ENCODE peak calls at places on chromosomes 16 and 17, in four cellular contexts. V is GM13977, G is right lobe of liver, W is colonic mucosa. Q is an unnamed sample.

GRCh38 chr16:69712277-69712676 is 14.1 kb downstream of the NQO1 start:
- DNase-seq in V (no peak), G (no peak), W (no peak), Q (no peak)

GRCh38 chr16:3143189-3143588 is 8.4 kb downstream of the ZNF213 start:
- DNase-seq in V (no peak), G (peak), W (no peak), Q (no peak)

GRCh38 chr17:29109477-29110371 is 66.8 kb downstream of the PIPOX start:
- DNase-seq in V (no peak), G (no peak), W (no peak), Q (no peak)

GRCh38 chr16:72992142-72992601 is 55.8 kb downstream of the ZFHX3 start:
- DNase-seq in V (no peak), G (peak), W (no peak), Q (no peak)

GRCh38 chr16:46916980-46917379 is 32.8 kb downstream of the GPT2 start:
- DNase-seq in V (no peak), G (no peak), W (no peak), Q (no peak)

GRCh38 chr17:21352221-21352980 is 23.8 kb upstream of the KCNJ12 start:
- DNase-seq in V (no peak), G (no peak), W (no peak), Q (no peak)

GRCh38 chr16:68402748-68403040 is 45.6 kb downstream of the SMPD3 start:
- DNase-seq in V (no peak), G (no peak), W (no peak), Q (no peak)

GRCh38 chr16:70252355-70252988 is 732 bp upstream of the EXOSC6 start:
- DNase-seq in V (no peak), G (no peak), W (no peak), Q (peak)

GRCh38 chr17:48555183-48555615 is 10.3 kb upstream of the HOXB2 start:
- DNase-seq in V (peak), G (no peak), W (no peak), Q (peak)

GRCh38 chr16:86363057-86363490 is 147.3 kb upstream of the FOXF1 start:
- DNase-seq in V (no peak), G (no peak), W (no peak), Q (peak)

GRCh38 chr16:81175325-81175891 is 63.1 kb upstream of the BCO1 start:
- DNase-seq in V (no peak), G (no peak), W (no peak), Q (peak)

GRCh38 chr17:40313660-40314556 is 4.9 kb downstream of the RARA start:
- DNase-seq in V (peak), G (peak), W (no peak), Q (no peak)

GRCh38 chr17:68355093-68355492 is 63.8 kb downstream of the ARSG start:
- DNase-seq in V (no peak), G (no peak), W (no peak), Q (peak)

GRCh38 chr17:49383048-49383447 is 21.0 kb upstream of the ZNF652 start:
- DNase-seq in V (no peak), G (no peak), W (no peak), Q (no peak)

GRCh38 chr17:71409712-71410111 is 711.1 kb upstream of the SOX9 start:
- DNase-seq in V (no peak), G (no peak), W (no peak), Q (peak)

GRCh38 chr16:48441863-48442279 is 56.7 kb upstream of the SIAH1 start:
- DNase-seq in V (no peak), G (no peak), W (no peak), Q (no peak)

GRCh38 chr17:63854709-63855108 is 12.2 kb upstream of the SMARCD2 start:
- DNase-seq in V (no peak), G (no peak), W (no peak), Q (no peak)

GRCh38 chr17:74454197-74455024 is 12.0 kb upstream of the CD300A start:
- DNase-seq in V (peak), G (peak), W (peak), Q (peak)

GRCh38 chr17:29133146-29133713 is 47.0 kb downstream of the MYO18A start:
- DNase-seq in V (no peak), G (no peak), W (no peak), Q (peak)

GRCh38 chr16:22316411-22316811 is 19.2 kb downstream of the POLR3E start:
- DNase-seq in V (no peak), G (peak), W (no peak), Q (no peak)

GRCh38 chr17:40532520-40533253 is 31.3 kb upstream of the TNS4 start:
- DNase-seq in V (no peak), G (peak), W (no peak), Q (no peak)

GRCh38 chr17:59330314-59330942 is 1.0 kb upstream of the YPEL2 start:
- DNase-seq in V (no peak), G (peak), W (peak), Q (no peak)

GRCh38 chr17:3886776-3887175 is 6.1 kb downstream of the CAMKK1 start:
- DNase-seq in V (no peak), G (peak), W (peak), Q (no peak)

GRCh38 chr17:35449371-35449931 is 885 bp upstream of the SLFN13 start:
- DNase-seq in V (peak), G (no peak), W (no peak), Q (peak)

GRCh38 chr17:57106107-57106835 is 21.2 kb downstream of the AKAP1 start:
- DNase-seq in V (no peak), G (no peak), W (no peak), Q (no peak)

GRCh38 chr16:30928390-30928789 is 5.0 kb downstream of the FBXL19 start:
- DNase-seq in V (no peak), G (no peak), W (no peak), Q (no peak)

GRCh38 chr17:50715471-50715870 is 3.9 kb upstream of the LUC7L3 start:
- DNase-seq in V (no peak), G (no peak), W (no peak), Q (no peak)

GRCh38 chr17:15966183-15966878 is 21.4 kb downstream of the ADORA2B start:
- DNase-seq in V (no peak), G (no peak), W (peak), Q (peak)

GRCh38 chr17:67441052-67441738 is 64.1 kb downstream of the PITPNC1 start:
- DNase-seq in V (no peak), G (no peak), W (peak), Q (peak)

GRCh38 chr16:46583036-46583435 is 38.1 kb downstream of the SHCBP1 start:
- DNase-seq in V (no peak), G (no peak), W (no peak), Q (no peak)

GRCh38 chr17:34001246-34001645 is 253.8 kb upstream of the CCL2 start:
- DNase-seq in V (no peak), G (no peak), W (no peak), Q (no peak)

GRCh38 chr17:81685108-81685507 is 1.3 kb downstream of the HGS start:
- DNase-seq in V (no peak), G (no peak), W (no peak), Q (peak)

GRCh38 chr17:350706-351435 is 1.7 kb downstream of the RPH3AL start:
- DNase-seq in V (no peak), G (peak), W (peak), Q (peak)

GRCh38 chr16:50616386-50616785 is 64.7 kb downstream of the SNX20 start:
- DNase-seq in V (no peak), G (no peak), W (no peak), Q (no peak)

GRCh38 chr17:71679832-71680231 is 441.0 kb upstream of the SOX9 start:
- DNase-seq in V (no peak), G (no peak), W (no peak), Q (no peak)

GRCh38 chr17:81924557-81925532 is 2.7 kb downstream of the MAFG start:
- DNase-seq in V (no peak), G (peak), W (no peak), Q (no peak)

GRCh38 chr17:41352597-41353366 is 2.2 kb upstream of the KRT33A start:
- DNase-seq in V (no peak), G (no peak), W (no peak), Q (no peak)

DNA sequence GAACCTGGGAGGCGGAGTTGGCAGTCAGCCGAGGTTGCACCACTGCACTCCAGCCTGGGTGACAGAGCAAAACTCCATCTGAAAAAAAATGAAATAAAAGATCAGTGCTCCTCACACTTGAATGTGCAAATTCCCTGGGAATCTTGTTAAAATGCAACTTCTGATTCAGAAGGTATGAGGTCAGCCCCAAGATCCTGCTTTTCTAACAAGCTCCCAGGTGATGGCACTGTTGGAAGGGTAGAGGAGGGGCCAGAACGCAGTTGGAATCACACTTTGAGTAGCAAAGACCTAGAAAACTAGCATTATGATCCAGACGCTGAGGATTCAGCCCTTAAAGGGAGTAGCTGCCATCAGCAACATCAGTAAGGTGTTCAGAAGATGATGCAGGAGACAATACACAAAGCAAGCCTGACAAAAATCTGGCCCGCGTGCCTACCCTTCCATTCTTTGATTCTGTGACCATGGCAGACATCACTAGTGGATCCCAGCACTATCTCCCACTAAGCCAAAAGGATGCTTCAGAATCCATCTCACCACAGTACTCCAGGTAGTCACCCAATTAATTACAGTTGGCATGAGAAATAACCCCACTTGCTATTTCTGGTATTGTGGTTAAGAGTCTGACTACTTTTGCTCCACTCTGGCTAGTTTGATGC is 33.1 kb upstream of the MEIOC start:
- DNase-seq in V (no peak), G (no peak), W (no peak), Q (no peak)
- TF ChIP-seq CTCF in V (no peak), G (no peak), W (no peak), Q (no peak)

GRCh38 chr17:78346605-78347250 is 13.1 kb downstream of the SOCS3 start:
- DNase-seq in V (no peak), G (no peak), W (no peak), Q (no peak)

GRCh38 chr17:78348055-78348745 is 11.7 kb downstream of the SOCS3 start:
- DNase-seq in V (no peak), G (no peak), W (no peak), Q (no peak)

GRCh38 chr17:78351449-78352006 is 8.3 kb downstream of the SOCS3 start:
- DNase-seq in V (no peak), G (peak), W (peak), Q (peak)

GRCh38 chr17:78347453-78347852 is 12.4 kb downstream of the SOCS3 start:
- DNase-seq in V (no peak), G (no peak), W (no peak), Q (no peak)

DNA sequence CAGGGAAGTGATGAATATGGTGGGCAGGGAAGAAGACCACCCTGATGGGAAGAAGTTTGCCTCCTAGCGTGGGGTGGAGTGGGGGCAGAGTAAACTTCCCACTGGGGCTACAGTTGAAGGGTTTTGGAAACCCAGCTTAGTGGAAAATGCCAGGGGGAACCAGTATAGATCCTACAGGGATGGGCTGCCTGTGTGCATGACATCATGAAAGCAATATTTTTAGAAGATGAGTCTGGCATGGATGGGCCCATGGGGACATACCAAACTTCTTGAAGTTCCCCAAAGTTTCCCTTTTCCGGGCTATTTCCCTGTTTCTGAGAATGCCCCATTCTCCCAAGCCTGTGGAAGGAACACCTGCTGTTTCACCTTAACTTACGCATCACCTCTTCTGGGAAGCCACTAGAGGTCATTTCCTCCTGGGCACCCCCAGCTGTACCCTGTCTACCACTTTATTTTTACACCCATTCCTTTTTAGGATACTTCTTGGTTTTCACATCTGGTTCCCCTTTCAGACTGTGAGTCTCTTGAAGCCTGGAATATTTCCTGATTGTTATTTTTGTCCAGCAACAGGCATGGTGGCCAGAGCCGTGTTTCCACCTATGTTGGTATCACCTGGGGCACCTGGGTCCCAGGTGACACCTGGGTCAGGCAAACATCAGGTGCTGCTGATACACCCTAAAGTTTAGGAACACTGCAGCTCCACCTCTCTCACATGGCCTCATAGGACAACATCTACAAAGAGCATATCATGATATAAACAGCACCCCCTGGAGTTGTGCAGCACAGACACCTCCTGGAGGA is 9.8 kb downstream of the SOCS3 start:
- DNase-seq in V (no peak), G (no peak), W (no peak), Q (no peak)
- TF ChIP-seq CTCF in V (no peak), G (no peak), W (no peak), Q (no peak)

GRCh38 chr17:44922136-44922535 is 6.8 kb upstream of the GFAP start:
- DNase-seq in V (no peak), G (no peak), W (no peak), Q (no peak)

GRCh38 chr17:44919885-44920564 is 4.7 kb upstream of the GFAP start:
- DNase-seq in V (peak), G (peak), W (peak), Q (peak)

GRCh38 chr17:44921122-44921882 is 6.0 kb upstream of the GFAP start:
- DNase-seq in V (no peak), G (peak), W (no peak), Q (no peak)

GRCh38 chr17:44919411-44919810 is 4.1 kb upstream of the GFAP start:
- DNase-seq in V (no peak), G (peak), W (no peak), Q (no peak)

GRCh38 chr17:44920565-44920940 is 5.3 kb upstream of the GFAP start:
- DNase-seq in V (no peak), G (peak), W (no peak), Q (no peak)
- TF ChIP-seq CTCF in V (no peak), G (no peak), W (no peak), Q (no peak)

DNA sequence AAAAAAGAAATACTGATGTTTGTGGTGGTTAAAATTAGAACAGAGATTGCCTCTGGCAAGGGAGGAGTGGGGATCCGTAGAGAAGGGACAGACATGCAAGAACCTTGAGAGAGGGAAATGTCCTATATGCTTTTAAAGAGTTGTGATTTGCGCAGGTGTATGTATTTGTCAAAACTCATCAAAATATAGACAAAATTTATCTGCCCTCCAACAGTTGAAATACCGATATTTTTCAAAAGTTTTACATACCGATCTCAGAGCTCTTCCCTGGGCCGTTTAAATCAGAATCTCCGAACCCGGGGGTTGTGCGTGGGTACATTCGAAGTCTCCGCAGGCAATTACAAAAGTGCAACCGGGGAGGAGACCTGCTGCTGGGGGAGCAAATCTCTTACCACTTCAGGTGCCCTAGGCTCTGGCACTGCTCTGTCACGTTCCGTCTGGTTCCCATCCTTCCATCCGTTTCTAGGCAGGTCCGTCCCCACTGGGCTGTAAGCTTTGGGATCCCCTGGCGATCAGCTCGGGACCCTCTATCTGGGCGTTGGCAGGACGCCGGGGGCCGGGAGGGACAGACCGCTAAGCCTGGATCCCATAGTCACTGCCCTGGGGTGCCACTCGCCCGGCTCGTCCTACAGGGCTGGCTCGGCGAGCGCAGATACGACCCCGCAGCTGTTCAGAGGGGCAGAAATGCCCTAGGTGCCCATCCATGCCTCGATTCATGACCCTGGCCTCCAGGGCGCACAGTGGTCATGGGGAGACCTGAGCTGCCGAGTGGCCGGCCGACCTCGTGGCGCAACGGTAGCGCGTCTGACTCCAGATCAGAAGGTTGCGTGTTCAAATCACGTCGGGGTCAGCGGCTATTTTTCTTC is 4.2 kb downstream of the BORCS6 start:
- DNase-seq in V (peak), G (peak), W (peak), Q (peak)
- TF ChIP-seq CTCF in V (no peak), G (no peak), W (no peak), Q (no peak)

DNA sequence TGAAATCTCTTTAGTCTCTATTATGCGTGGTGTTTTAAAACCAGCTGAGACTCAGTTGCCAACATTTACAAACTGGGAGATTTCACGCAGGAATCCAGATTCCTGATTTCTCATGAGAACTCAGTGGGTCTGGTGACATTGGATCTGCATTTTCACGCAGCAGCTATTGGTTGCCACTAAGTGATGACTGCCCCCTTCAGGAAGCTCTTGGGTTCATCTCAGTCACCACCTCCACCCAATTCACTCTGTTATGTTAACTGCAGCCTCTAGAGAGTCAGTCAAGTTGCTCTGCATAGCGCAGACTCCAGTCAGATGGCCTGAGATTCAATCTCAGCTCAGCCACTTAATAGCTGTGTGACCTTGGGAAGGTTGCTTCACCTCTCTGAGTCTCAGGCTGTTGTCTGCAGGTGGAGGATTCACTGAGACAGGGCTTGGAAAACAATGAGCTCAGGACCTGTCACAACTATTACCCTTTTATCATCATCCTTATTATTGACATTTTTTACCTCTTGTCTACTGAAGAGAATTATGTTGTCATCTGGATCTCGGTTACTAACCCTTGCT is 6.4 kb downstream of the SHISA9 start:
- DNase-seq in V (peak), G (no peak), W (no peak), Q (no peak)
- TF ChIP-seq CTCF in V (peak), G (no peak), W (no peak), Q (no peak)

DNA sequence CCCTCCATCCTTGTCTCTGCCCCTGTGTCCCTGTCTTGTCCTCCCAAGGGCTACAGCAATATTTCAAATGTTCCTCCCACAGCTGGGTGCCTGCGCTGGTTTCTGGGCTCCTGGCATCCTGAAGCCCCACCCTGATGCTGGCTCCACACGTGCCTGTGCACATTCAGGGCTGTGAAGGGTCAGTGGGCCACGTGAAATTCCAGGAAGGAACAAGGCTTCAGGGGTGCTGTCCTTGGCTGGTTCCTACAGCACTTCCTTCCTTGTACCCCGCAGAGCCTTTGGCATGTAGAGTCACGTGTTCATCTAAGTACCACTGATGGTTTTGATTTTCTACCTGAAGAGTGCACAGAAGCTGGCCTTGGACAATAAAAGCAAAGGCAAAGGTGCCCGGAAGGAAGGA is 57.7 kb upstream of the NLK start:
- DNase-seq in V (no peak), G (no peak), W (no peak), Q (peak)
- TF ChIP-seq CTCF in V (no peak), G (no peak), W (no peak), Q (no peak)

DNA sequence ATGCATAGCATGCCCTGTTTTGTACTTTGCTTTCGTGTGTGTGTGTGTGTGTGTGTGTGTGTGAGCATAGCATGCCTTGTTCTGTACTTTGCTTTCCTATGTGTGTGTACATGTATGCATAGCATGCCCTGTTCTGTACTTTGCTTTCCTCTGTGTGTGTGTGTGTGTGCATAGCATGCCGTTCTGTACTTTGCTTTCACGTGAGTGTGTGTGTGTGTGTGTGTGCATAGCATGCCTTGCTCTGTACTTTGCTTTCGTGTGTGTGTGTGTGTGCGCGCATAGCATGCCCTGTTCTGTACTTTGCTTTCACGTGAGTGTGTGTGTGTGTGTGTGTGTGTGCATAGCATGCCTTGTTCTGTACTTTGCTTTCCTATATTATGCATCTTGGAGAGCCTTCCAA is 27.4 kb downstream of the DRC3 start:
- DNase-seq in V (no peak), G (no peak), W (no peak), Q (no peak)
- TF ChIP-seq CTCF in V (no peak), G (no peak), W (no peak), Q (no peak)